ENCODE peak calls at places on chromosomes 7 and 10, in four cellular contexts. F is anterior cingulate cortex, G is T-cell, K is AG08396. M is an unnamed sample.

GRCh38 chr7:6026011-6026819 is 5.0 kb upstream of the ANKRD61 start:
- DNase-seq in G (peak), F (no peak), K (peak), M (peak)

GRCh38 chr10:52679117-52679516 is 93.5 kb downstream of the MBL2 start:
- DNase-seq in K (no peak), G (no peak), F (no peak), M (no peak)

GRCh38 chr7:99729501-99730261 is 5.3 kb downstream of the CYP3A7 start:
- DNase-seq in G (no peak), K (no peak), F (no peak), M (no peak)

GRCh38 chr10:58982470-58983239 is 193.8 kb upstream of the PHYHIPL start:
- DNase-seq in G (no peak), F (no peak), K (no peak), M (no peak)

GRCh38 chr10:48509974-48510692 is 94.7 kb downstream of the ARHGAP22 start:
- DNase-seq in F (no peak), K (no peak), G (no peak), M (no peak)

GRCh38 chr7:123872908-123873307 is 27.9 kb downstream of the HYAL4 start:
- DNase-seq in G (no peak), K (no peak), F (no peak), M (no peak)

GRCh38 chr7:1123721-1124120 is 35.8 kb downstream of the GPER1 start:
- DNase-seq in G (no peak), K (peak), F (peak), M (peak)

GRCh38 chr10:117946525-117947070 is 100.1 kb downstream of the RAB11FIP2 start:
- DNase-seq in K (no peak), F (no peak), G (no peak), M (no peak)

GRCh38 chr7:68547181-68547580 is 1051.1 kb upstream of the AUTS2 start:
- DNase-seq in K (no peak), G (no peak), F (no peak), M (no peak)

M was measured in mucosa of descending colon.